ENCODE peak calls at places on chromosomes 13 and 19, in five cellular contexts. B is NCI-H345, F is fibroblast of lung, R is AG04450, X is T-cell. V is an unnamed sample.

GRCh38 chr19:41431426-41432386 is 4.5 kb upstream of the B3GNT8 start:
- DNase-seq in B (no peak), F (no peak), X (no peak), R (no peak), V (no peak)

GRCh38 chr19:22545751-22546150 is 88.4 kb upstream of the ZNF492 start:
- DNase-seq in B (no peak), R (no peak), X (no peak), F (peak), V (no peak)

GRCh38 chr19:29724102-29724641 is 9.1 kb upstream of the C19orf12 start:
- DNase-seq in R (no peak), X (peak), F (peak), B (peak), V (no peak)

GRCh38 chr19:41998246-41999020 is 4.4 kb upstream of the ATP1A3 start:
- DNase-seq in X (no peak), B (peak), R (no peak), F (peak), V (peak)

GRCh38 chr13:87827479-87827878 is 156.3 kb downstream of the SLITRK5 start:
- DNase-seq in B (no peak), X (no peak), R (peak), F (peak), V (no peak)

GRCh38 chr19:12546903-12547302 is 4.4 kb downstream of the ZNF564 start:
- DNase-seq in F (no peak), X (no peak), R (no peak), B (no peak), V (no peak)

GRCh38 chr13:37149380-37149779 is 43.9 kb upstream of the CSNK1A1L start:
- DNase-seq in F (no peak), R (no peak), B (no peak), X (no peak), V (no peak)

GRCh38 chr19:42634409-42635232 is 39.9 kb upstream of the CEACAM8 start:
- DNase-seq in R (no peak), F (peak), X (no peak), B (no peak), V (peak)

GRCh38 chr13:95256086-95256485 is 45.2 kb downstream of the ABCC4 start:
- DNase-seq in B (no peak), F (peak), X (no peak), R (peak), V (peak)

GRCh38 chr19:20640023-20640422 is 21.3 kb downstream of the ZNF626 start:
- DNase-seq in B (no peak), R (no peak), X (no peak), F (no peak), V (no peak)

GRCh38 chr19:2149980-2150793 is 1.2 kb downstream of the AP3D1 start:
- DNase-seq in F (peak), B (no peak), X (no peak), R (no peak), V (peak)

GRCh38 chr19:15441317-15441716 is 8.4 kb downstream of the WIZ start:
- DNase-seq in X (no peak), F (no peak), R (no peak), B (no peak), V (no peak)

GRCh38 chr13:26882731-26883130 is 122.1 kb upstream of the GPR12 start:
- DNase-seq in F (no peak), B (no peak), R (no peak), X (no peak), V (no peak)

GRCh38 chr13:100673376-100673830 is 1.2 kb downstream of the TMTC4 start:
- DNase-seq in B (no peak), F (no peak), X (no peak), R (no peak), V (no peak)

GRCh38 chr19:13053761-13054604 is 48.7 kb downstream of the LYL1 start:
- DNase-seq in F (peak), X (no peak), R (peak), B (no peak), V (peak)

GRCh38 chr13:26168276-26168814 is 53.8 kb downstream of the RNF6 start:
- DNase-seq in X (no peak), F (no peak), B (no peak), R (no peak), V (no peak)

GRCh38 chr13:67416047-67416925 is 186.2 kb upstream of the PCDH9 start:
- DNase-seq in B (no peak), F (peak), R (peak), X (no peak), V (peak)

GRCh38 chr19:17784201-17785008 is 10.5 kb upstream of the B3GNT3 start:
- DNase-seq in B (peak), X (peak), F (peak), R (no peak), V (peak)

GRCh38 chr19:15114153-15114540 is 6.9 kb downstream of the SYDE1 start:
- DNase-seq in B (no peak), R (no peak), F (peak), X (no peak), V (peak)

GRCh38 chr19:45351401-45351952 is 10.9 kb downstream of the KLC3 start:
- DNase-seq in F (no peak), R (no peak), X (no peak), B (no peak), V (no peak)

GRCh38 chr13:112846411-112847115 is 122.5 kb upstream of the MCF2L start:
- DNase-seq in F (no peak), R (no peak), X (no peak), B (no peak), V (no peak)

GRCh38 chr13:52600666-52601065 is 41.6 kb upstream of the HNRNPA1L2 start:
- DNase-seq in R (no peak), F (no peak), B (no peak), X (no peak), V (no peak)

GRCh38 chr19:8487137-8487851 is 15.1 kb downstream of the PRAM1 start:
- DNase-seq in R (no peak), B (no peak), F (no peak), X (peak), V (no peak)